ENCODE peak calls at places on chromosome 22, in eight cellular contexts. M is fibroblast of lung, N is brain microvascular endothelial cell, O is Panc1, U is IMR-90, K is astrocyte of the spinal cord, G is colonic mucosa, Q is OCI-LY7. T is an unnamed sample.

GRCh38 chr22:30000566-30000965 is 79.7 kb upstream of the HORMAD2 start:
- DNase-seq in O (no peak), Q (no peak), M (peak; percentile 83), U (peak; percentile 82), G (no peak), N (peak; percentile 56), K (peak; percentile 50), T (no peak)

GRCh38 chr22:30890689-30891442 is 77.7 kb downstream of the MORC2 start:
- DNase-seq in N (peak; percentile 23), K (peak; percentile 17), O (peak; percentile 7), M (peak; percentile 10), Q (peak; percentile 22), G (peak; percentile 29), U (peak; percentile 10), T (peak; percentile 58)

GRCh38 chr22:30717331-30717921 is 22.8 kb downstream of the OSBP2 start:
- DNase-seq in N (peak; percentile 64), O (no peak), U (peak; percentile 90), Q (no peak), K (peak; percentile 77), G (no peak), M (peak; percentile 86), T (no peak)

GRCh38 chr22:40258463-40259046 is 80.8 kb downstream of the TNRC6B start:
- DNase-seq in O (no peak), G (no peak), M (peak; percentile 41), N (peak; percentile 16), U (peak; percentile 40), Q (no peak), K (peak; percentile 41), T (no peak)

GRCh38 chr22:24270556-24271405 is at the start of gene SPECC1L:
- DNase-seq in N (peak; percentile 87), K (peak; percentile 93), M (peak; percentile 84), G (peak; percentile 90), O (peak; percentile 52), U (peak; percentile 91), Q (peak; percentile 93), T (peak; percentile 95)

GRCh38 chr22:30435674-30436126 is 10.1 kb downstream of the MTFP1 start:
- DNase-seq in K (no peak), M (no peak), Q (peak; percentile 90), O (no peak), U (no peak), G (peak; percentile 35), N (no peak), T (no peak)

GRCh38 chr22:47275479-47276218 is 513.2 kb downstream of the TBC1D22A start:
- DNase-seq in M (peak; percentile 5), U (no peak), K (peak; percentile 24), N (no peak), O (no peak), G (no peak), Q (no peak), T (no peak)

GRCh38 chr22:35411112-35411511 is 11.2 kb downstream of the MCM5 start:
- DNase-seq in G (no peak), N (no peak), U (no peak), O (no peak), Q (peak; percentile 87), K (no peak), M (no peak), T (no peak)

GRCh38 chr22:39748877-39749276 is 144.7 kb downstream of the ENTHD1 start:
- DNase-seq in U (peak; percentile 97), M (peak; percentile 61), K (peak; percentile 26), N (no peak), Q (no peak), O (peak; percentile 7), G (no peak), T (no peak)

GRCh38 chr22:29912605-29913398 is 29.8 kb downstream of the MTMR3 start:
- DNase-seq in G (no peak), M (peak; percentile 97), N (peak; percentile 74), Q (no peak), U (peak; percentile 93), K (peak; percentile 92), O (no peak), T (no peak)

GRCh38 chr22:46056169-46057041 is 79.4 kb upstream of the WNT7B start:
- DNase-seq in Q (peak; percentile 35), O (no peak), G (no peak), N (no peak), M (peak; percentile 75), K (peak; percentile 60), U (no peak), T (no peak)

GRCh38 chr22:42151924-42152635 is 21.5 kb upstream of the CYP2D6 start:
- DNase-seq in M (no peak), K (no peak), G (no peak), U (no peak), Q (no peak), N (no peak), O (no peak), T (no peak)

GRCh38 chr22:38704568-38705234 is 1.0 kb upstream of the GTPBP1 start:
- DNase-seq in O (no peak), M (no peak), U (no peak), N (no peak), Q (peak; percentile 20), G (no peak), K (no peak), T (no peak)

GRCh38 chr22:38706101-38706884 is 549 bp downstream of the GTPBP1 start:
- DNase-seq in O (no peak), M (peak; percentile 14), N (no peak), U (peak; percentile 27), G (peak; percentile 63), Q (peak; percentile 20), K (peak; percentile 44), T (no peak)

GRCh38 chr22:38707346-38707745 is 1.6 kb downstream of the GTPBP1 start:
- DNase-seq in N (no peak), Q (no peak), U (peak; percentile 73), G (peak; percentile 49), K (peak; percentile 15), M (peak; percentile 53), O (peak; percentile 50), T (no peak)

GRCh38 chr22:38706885-38707180 is 1.1 kb downstream of the GTPBP1 start:
- DNase-seq in G (no peak), M (no peak), U (no peak), O (no peak), K (no peak), Q (no peak), N (no peak), T (no peak)

DNA sequence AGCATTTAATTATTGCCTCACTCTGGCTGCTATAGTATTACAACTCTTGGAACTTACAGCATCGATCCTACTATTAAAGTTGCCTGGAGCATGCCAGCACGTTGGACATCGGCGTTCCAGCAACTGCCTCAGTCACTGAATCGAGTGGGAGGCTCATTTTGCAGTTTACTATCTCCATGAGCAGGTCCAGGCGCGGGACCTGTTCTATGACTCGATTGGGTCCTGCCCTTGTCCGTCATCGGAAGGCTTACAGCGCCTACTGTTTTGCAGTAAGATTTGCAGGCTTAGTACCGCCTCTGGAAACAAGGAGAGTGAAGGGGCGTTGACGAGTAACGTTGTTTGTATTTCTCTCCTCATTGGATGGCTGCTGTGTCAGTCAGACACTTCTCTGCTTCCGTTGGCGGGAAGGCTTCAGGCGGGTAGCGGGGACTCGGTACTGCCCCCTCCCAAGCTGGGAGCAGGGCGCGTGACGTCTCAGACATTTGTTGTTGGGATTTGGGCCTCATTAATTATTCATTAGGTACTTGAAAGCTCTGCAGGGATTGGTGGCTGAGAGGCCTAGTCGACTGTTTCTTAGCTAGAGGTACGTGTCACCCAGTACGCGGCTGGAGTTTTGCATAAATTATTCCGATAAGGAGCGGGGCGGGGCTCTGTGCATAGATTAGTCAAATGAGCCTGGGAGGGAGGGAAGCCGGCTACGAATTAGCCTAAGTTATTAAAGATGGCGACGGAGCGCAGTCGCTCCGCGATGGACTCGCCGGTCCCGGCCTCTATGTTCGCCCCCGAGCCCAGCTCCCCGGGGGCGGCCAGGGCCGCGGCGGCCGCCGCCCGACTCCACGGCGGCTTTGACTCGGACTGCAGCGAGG is at the start of gene GTPBP1:
- DNase-seq in G (peak; percentile 99), N (peak; percentile 100), Q (peak; percentile 100), K (peak; percentile 100), U (peak; percentile 100), O (peak; percentile 99), M (peak; percentile 100), T (peak; percentile 94)
- TF ChIP-seq CTCF in G (peak; percentile 15), N (peak; percentile 17), Q (no peak), K (no peak), U (peak; percentile 13), O (no peak), M (peak; percentile 13), T (no peak)

DNA sequence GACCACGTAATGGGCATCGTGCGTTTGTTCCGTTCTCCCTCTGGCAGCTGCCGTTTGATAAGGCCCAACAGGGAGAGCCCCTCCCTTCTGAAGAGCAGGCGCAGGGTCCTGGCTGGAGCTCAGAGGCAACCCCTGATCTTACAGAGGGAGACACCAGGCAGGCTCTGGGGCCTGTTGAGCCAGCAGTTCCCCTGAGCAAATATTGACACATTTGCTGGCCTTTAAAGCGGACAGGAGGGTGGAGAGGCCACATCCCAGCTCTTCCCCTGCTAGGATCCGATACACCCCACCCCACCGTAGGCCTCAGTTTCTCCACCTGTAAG is 11.8 kb upstream of the C1QTNF6 start:
- DNase-seq in K (no peak), M (no peak), O (no peak), U (no peak), Q (no peak), N (no peak), G (peak; percentile 70), T (no peak)
- TF ChIP-seq CTCF in K (no peak), M (no peak), O (peak; percentile 15), U (no peak), Q (no peak), N (no peak), G (no peak), T (no peak)

GRCh38 chr22:25364736-25365241 is 145.3 kb downstream of the CRYBB2 start:
- DNase-seq in U (peak; percentile 20), O (no peak), Q (no peak), G (peak; percentile 45), M (no peak), K (no peak), N (no peak), T (no peak)

GRCh38 chr22:25367756-25368155 is 148.3 kb downstream of the CRYBB2 start:
- DNase-seq in K (no peak), N (no peak), O (no peak), G (no peak), M (no peak), U (no peak), Q (no peak), T (no peak)

GRCh38 chr22:25365491-25366261 is 146.2 kb downstream of the CRYBB2 start:
- DNase-seq in U (no peak), O (no peak), M (no peak), K (no peak), G (no peak), Q (no peak), N (no peak), T (no peak)

GRCh38 chr22:25366876-25367466 is 147.5 kb downstream of the CRYBB2 start:
- DNase-seq in G (no peak), O (no peak), K (no peak), M (no peak), U (no peak), Q (no peak), N (no peak), T (no peak)

DNA sequence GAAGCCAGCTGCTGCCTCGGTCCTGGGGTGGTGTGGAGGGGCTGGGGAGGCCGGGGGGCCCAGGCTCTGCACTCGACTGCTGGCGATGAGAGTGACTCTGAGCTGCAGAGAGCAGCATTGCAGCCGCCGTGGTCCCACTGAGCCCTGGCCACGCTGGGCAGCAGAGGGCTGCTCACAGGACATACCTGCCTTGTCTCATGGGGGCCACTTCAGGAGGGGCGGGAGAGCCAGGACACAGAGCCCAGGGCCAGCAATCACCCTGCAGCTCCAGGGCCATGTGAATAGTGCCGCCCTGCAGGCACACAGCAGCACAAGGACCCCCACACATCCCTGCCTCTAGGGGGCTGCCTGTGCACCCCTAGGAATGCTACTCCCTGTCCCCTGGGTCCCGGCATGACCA is 147.0 kb downstream of the CRYBB2 start:
- DNase-seq in G (no peak), K (no peak), N (no peak), M (no peak), Q (no peak), O (no peak), U (no peak), T (no peak)
- TF ChIP-seq CTCF in G (no peak), K (no peak), N (peak; percentile 5), M (no peak), Q (peak; percentile 40), O (no peak), U (no peak), T (no peak)

GRCh38 chr22:43411040-43411919 is 534 bp upstream of the MPPED1 start:
- DNase-seq in Q (no peak), K (no peak), O (no peak), G (no peak), U (no peak), N (no peak), M (no peak), T (peak; percentile 44)
- TF ChIP-seq CTCF in Q (no peak), K (no peak), O (no peak), G (no peak), U (no peak), N (no peak), M (no peak), T (no peak)